ENCODE peak calls at places on chromosomes 1 and 21, in ten cellular contexts. Y is neural crest cell; P is IMR-90; A is progenitor cell of endocrine pancreas; C is activated CD8-positive, alpha-beta T cell treated with anti-CD3 and anti-CD28 coated beads for 36 hours; T is lower lobe of right lung; G is pancreas; W is epithelial cell of esophagus; M is OCI-LY7; I is fibroblast of lung. Z is an unnamed sample.

GRCh38 chr1:116910379-116911165 is 856 bp downstream of the PTGFRN start:
- DNase-seq in I (peak; percentile 46), C (peak; percentile 60), A (peak; percentile 21), T (peak; percentile 72), G (peak; percentile 73), M (no peak), W (peak; percentile 43), P (no peak), Y (peak; percentile 26), Z (no peak)

GRCh38 chr1:64098856-64099606 is 104.4 kb upstream of the UBE2U start:
- DNase-seq in W (no peak), P (no peak), I (no peak), M (no peak), A (no peak), T (no peak), G (no peak), Y (no peak), C (no peak), Z (no peak)

GRCh38 chr1:156838972-156839371 is 19.9 kb downstream of the INSRR start:
- DNase-seq in G (no peak), T (no peak), M (peak; percentile 45), W (peak; percentile 30), C (peak; percentile 64), A (no peak), P (no peak), Y (peak; percentile 57), I (no peak), Z (no peak)

GRCh38 chr1:163922743-163923186 is 601.0 kb downstream of the NUF2 start:
- DNase-seq in G (no peak), M (no peak), Y (no peak), C (no peak), P (no peak), I (no peak), T (no peak), A (no peak), W (no peak), Z (no peak)

GRCh38 chr21:22536511-22536910 is 1538.3 kb downstream of the NCAM2 start:
- DNase-seq in W (peak; percentile 37), M (no peak), G (no peak), I (no peak), T (no peak), A (no peak), C (no peak), Y (no peak), P (no peak), Z (no peak)

GRCh38 chr21:33854604-33855003 is 61.0 kb downstream of the ATP5PO start:
- DNase-seq in T (no peak), P (no peak), M (no peak), Y (no peak), A (no peak), W (peak; percentile 61), C (no peak), G (no peak), I (no peak), Z (no peak)

GRCh38 chr1:221449801-221450470 is 292.0 kb downstream of the DUSP10 start:
- DNase-seq in W (peak; percentile 60), T (no peak), I (peak; percentile 71), M (no peak), G (no peak), C (peak; percentile 17), P (peak; percentile 80), Y (no peak), A (no peak), Z (no peak)

GRCh38 chr1:5975133-5975880 is 16.9 kb downstream of the NPHP4 start:
- DNase-seq in I (peak; percentile 40), C (peak; percentile 57), M (peak; percentile 58), Y (peak; percentile 26), W (peak; percentile 63), G (peak; percentile 69), A (peak; percentile 29), T (no peak), P (peak; percentile 64), Z (peak; percentile 36)

GRCh38 chr1:208149776-208150514 is 94.2 kb downstream of the PLXNA2 start:
- DNase-seq in M (no peak), P (no peak), G (peak; percentile 57), Y (no peak), A (no peak), C (no peak), T (no peak), W (no peak), I (no peak), Z (no peak)

GRCh38 chr1:237383825-237384612 is 342.0 kb downstream of the RYR2 start:
- DNase-seq in P (peak; percentile 24), A (no peak), M (no peak), W (peak; percentile 2), C (no peak), G (no peak), Y (no peak), T (no peak), I (no peak), Z (no peak)

DNA sequence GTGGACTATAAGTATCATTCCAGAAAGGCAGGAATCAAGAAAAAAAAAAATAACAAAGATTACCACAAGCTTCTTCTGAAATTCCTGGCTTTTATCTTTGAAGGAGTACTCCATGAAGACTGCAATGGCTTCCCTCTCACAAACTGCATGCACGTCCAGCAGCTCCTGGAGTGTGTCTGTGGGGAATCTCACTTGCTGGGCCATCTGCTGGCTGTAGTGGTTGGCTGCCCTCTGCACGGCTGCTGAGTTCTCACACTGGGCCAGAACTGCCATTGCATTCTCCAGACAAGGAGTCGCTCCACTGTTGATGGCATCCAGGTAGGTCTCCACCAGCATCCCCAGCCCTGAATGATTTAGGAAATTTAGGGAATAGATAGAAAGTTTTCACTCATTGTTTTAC is 23.3 kb upstream of the GBP2 start:
- DNase-seq in I (peak; percentile 21), A (no peak), W (no peak), M (no peak), G (peak; percentile 30), P (peak; percentile 43), Y (no peak), T (no peak), C (no peak), Z (no peak)
- TF ChIP-seq CTCF in I (peak; percentile 44), A (peak; percentile 9), W (peak; percentile 16), M (no peak), G (peak; percentile 9), P (peak; percentile 41), Y (peak; percentile 23), T (peak; percentile 20), C (no peak), Z (peak; percentile 38)

GRCh38 chr1:212595787-212596714 is 12.5 kb upstream of the ATF3 start:
- DNase-seq in Y (no peak), C (peak; percentile 70), G (no peak), M (peak; percentile 30), I (peak; percentile 96), W (peak; percentile 98), P (peak; percentile 99), T (no peak), A (no peak), Z (peak; percentile 93)
- TF ChIP-seq CTCF in Y (peak; percentile 74), C (peak; percentile 66), G (peak; percentile 22), M (peak; percentile 84), I (peak; percentile 48), W (peak; percentile 67), P (peak; percentile 75), T (peak; percentile 48), A (peak; percentile 49), Z (peak; percentile 46)

GRCh38 chr1:23930270-23930669 is 17.1 kb upstream of the CNR2 start:
- DNase-seq in G (no peak), M (peak; percentile 64), C (no peak), P (no peak), I (no peak), Y (no peak), T (no peak), W (no peak), A (no peak), Z (no peak)
- TF ChIP-seq CTCF in G (no peak), M (no peak), C (no peak), P (no peak), I (no peak), Y (no peak), T (no peak), W (no peak), A (no peak), Z (no peak)

GRCh38 chr1:23554481-23555224 is 4.6 kb downstream of the ID3 start:
- DNase-seq in Y (peak; percentile 75), P (peak; percentile 85), T (peak; percentile 85), W (peak; percentile 89), I (peak; percentile 84), G (peak; percentile 90), C (peak; percentile 85), M (peak; percentile 95), A (peak; percentile 85), Z (peak; percentile 68)
- TF ChIP-seq CTCF in Y (peak; percentile 39), P (peak; percentile 37), T (peak; percentile 36), W (peak; percentile 33), I (peak; percentile 8), G (no peak), C (no peak), M (peak; percentile 38), A (peak; percentile 35), Z (peak; percentile 19)

GRCh38 chr1:77121503-77121902 is 97.7 kb downstream of the PIGK start:
- DNase-seq in I (no peak), P (no peak), A (no peak), W (no peak), T (no peak), C (no peak), G (no peak), M (no peak), Y (no peak), Z (no peak)

GRCh38 chr1:77120950-77121349 is 98.3 kb downstream of the PIGK start:
- DNase-seq in M (no peak), Y (no peak), C (no peak), T (no peak), W (no peak), I (peak; percentile 55), G (no peak), A (no peak), P (no peak), Z (no peak)

GRCh38 chr1:77126309-77126708 is 92.9 kb downstream of the PIGK start:
- DNase-seq in T (no peak), A (peak; percentile 11), C (peak; percentile 39), W (peak; percentile 78), G (no peak), I (peak; percentile 67), M (peak; percentile 31), P (peak; percentile 80), Y (peak; percentile 29), Z (peak; percentile 76)
- TF ChIP-seq CTCF in T (peak; percentile 52), A (peak; percentile 83), C (peak; percentile 51), W (peak; percentile 77), G (no peak), I (peak; percentile 73), M (peak; percentile 65), P (peak; percentile 83), Y (peak; percentile 89), Z (peak; percentile 75)

DNA sequence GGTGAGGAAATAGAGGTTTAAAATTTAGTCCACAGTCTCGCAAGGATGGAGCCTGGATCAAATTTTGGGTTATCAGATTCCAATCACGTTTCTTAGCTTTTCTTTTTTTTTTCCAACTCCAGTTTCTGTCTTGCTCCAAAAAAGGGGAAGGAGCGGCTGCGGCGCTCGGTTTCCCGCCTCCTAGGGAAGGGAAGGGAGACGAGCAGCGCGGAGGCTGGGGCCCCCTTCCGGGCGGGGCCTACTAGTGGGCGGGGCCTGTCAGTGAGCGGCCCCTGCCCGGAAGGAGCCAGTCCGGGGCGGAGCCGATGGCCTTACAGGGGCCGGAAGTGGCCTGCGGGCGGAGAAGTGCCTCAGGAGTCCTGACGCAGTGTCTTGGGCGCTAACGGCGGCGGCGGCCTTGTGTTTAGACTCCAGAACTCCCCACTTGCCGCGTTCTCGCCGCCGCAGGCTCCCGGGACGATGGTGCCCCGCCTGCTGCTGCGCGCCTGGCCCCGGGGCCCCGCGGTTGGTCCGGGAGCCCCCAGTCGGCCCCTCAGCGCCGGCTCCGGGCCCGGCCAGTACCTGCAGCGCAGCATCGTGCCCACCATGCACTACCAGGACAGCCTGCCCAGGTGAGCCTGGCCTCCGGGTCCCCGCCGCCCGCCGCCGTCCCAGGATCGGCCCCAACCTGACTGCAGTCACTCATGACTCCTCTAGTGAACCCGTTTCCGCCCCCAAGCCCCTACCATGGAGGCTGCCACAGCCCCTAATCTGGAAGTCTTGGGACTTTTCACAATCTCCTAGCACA is at the start of gene CPT2:
- DNase-seq in I (peak; percentile 91), C (peak; percentile 96), W (peak; percentile 90), Y (peak; percentile 80), A (peak; percentile 77), T (peak; percentile 98), P (peak; percentile 90), M (peak; percentile 95), G (peak; percentile 94), Z (peak; percentile 68)
- TF ChIP-seq CTCF in I (no peak), C (no peak), W (no peak), Y (no peak), A (no peak), T (peak; percentile 32), P (peak; percentile 18), M (no peak), G (no peak), Z (no peak)

Z was measured in astrocyte of the cerebellum.